ENCODE peak calls at places on chromosomes 7 and 10, in four cellular contexts. One of them, this sample, is unnamed.

GRCh38 chr7:35726654-35727053 is 31.7 kb upstream of the HERPUD2 start:
- DNase-seq in prostate gland: no peak
- DNase-seq in kidney epithelial cell: no peak
- DNase-seq in sigmoid colon: no peak
- DNase-seq in this sample: peak; percentile 48

GRCh38 chr7:155454183-155455112 is 3.5 kb upstream of the EN2 start:
- DNase-seq in prostate gland: no peak
- DNase-seq in kidney epithelial cell: no peak
- DNase-seq in sigmoid colon: no peak
- DNase-seq in this sample: no peak

GRCh38 chr10:119330342-119330741 is 123.0 kb downstream of the GRK5 start:
- DNase-seq in prostate gland: no peak
- DNase-seq in kidney epithelial cell: no peak
- DNase-seq in sigmoid colon: no peak
- DNase-seq in this sample: no peak

GRCh38 chr10:50431118-50431517 is 179.8 kb upstream of the ASAH2 start:
- DNase-seq in prostate gland: no peak
- DNase-seq in kidney epithelial cell: no peak
- DNase-seq in sigmoid colon: no peak
- DNase-seq in this sample: no peak

GRCh38 chr7:76257973-76258372 is 44.5 kb upstream of the HSPB1 start:
- DNase-seq in prostate gland: no peak
- DNase-seq in kidney epithelial cell: no peak
- DNase-seq in sigmoid colon: no peak
- DNase-seq in this sample: peak; percentile 57

GRCh38 chr10:6580279-6581029 is 378 bp upstream of the PRKCQ start:
- DNase-seq in prostate gland: peak; percentile 49
- DNase-seq in kidney epithelial cell: no peak
- DNase-seq in sigmoid colon: peak; percentile 72
- DNase-seq in this sample: peak; percentile 72

GRCh38 chr7:17374654-17375053 is 76.2 kb downstream of the AHR start:
- DNase-seq in prostate gland: no peak
- DNase-seq in kidney epithelial cell: no peak
- DNase-seq in sigmoid colon: no peak
- DNase-seq in this sample: no peak

GRCh38 chr10:110901954-110902819 is 16.8 kb downstream of the BBIP1 start:
- DNase-seq in prostate gland: no peak
- DNase-seq in kidney epithelial cell: peak; percentile 31
- DNase-seq in sigmoid colon: peak; percentile 68
- DNase-seq in this sample: no peak

GRCh38 chr7:107890493-107890961 is 456 bp upstream of the DLD start:
- DNase-seq in prostate gland: no peak
- DNase-seq in kidney epithelial cell: no peak
- DNase-seq in sigmoid colon: no peak
- DNase-seq in this sample: peak; percentile 23

GRCh38 chr7:2120251-2120660 is 112.5 kb downstream of the MAD1L1 start:
- DNase-seq in prostate gland: no peak
- DNase-seq in kidney epithelial cell: no peak
- DNase-seq in sigmoid colon: no peak
- DNase-seq in this sample: no peak

GRCh38 chr7:69311489-69311888 is 286.8 kb upstream of the AUTS2 start:
- DNase-seq in prostate gland: no peak
- DNase-seq in kidney epithelial cell: no peak
- DNase-seq in sigmoid colon: no peak
- DNase-seq in this sample: no peak

GRCh38 chr10:56116684-56117083 is 244.4 kb downstream of the ZWINT start:
- DNase-seq in prostate gland: no peak
- DNase-seq in kidney epithelial cell: no peak
- DNase-seq in sigmoid colon: no peak
- DNase-seq in this sample: no peak

GRCh38 chr7:47804767-47805545 is 143.3 kb downstream of the PKD1L1 start:
- DNase-seq in prostate gland: no peak
- DNase-seq in kidney epithelial cell: no peak
- DNase-seq in sigmoid colon: no peak
- DNase-seq in this sample: no peak

GRCh38 chr10:11330383-11331020 is 280.9 kb downstream of the USP6NL start:
- DNase-seq in prostate gland: no peak
- DNase-seq in kidney epithelial cell: no peak
- DNase-seq in sigmoid colon: no peak
- DNase-seq in this sample: no peak

GRCh38 chr7:121032645-121033460 is 44.3 kb downstream of the CPED1 start:
- DNase-seq in prostate gland: no peak
- DNase-seq in kidney epithelial cell: no peak
- DNase-seq in sigmoid colon: no peak
- DNase-seq in this sample: no peak

GRCh38 chr10:125797999-125798662 is 22.5 kb upstream of the MMP21 start:
- DNase-seq in prostate gland: no peak
- DNase-seq in kidney epithelial cell: no peak
- DNase-seq in sigmoid colon: no peak
- DNase-seq in this sample: no peak

GRCh38 chr10:57507788-57508187 is 759.9 kb downstream of the IPMK start:
- DNase-seq in prostate gland: no peak
- DNase-seq in kidney epithelial cell: no peak
- DNase-seq in sigmoid colon: peak; percentile 52
- DNase-seq in this sample: no peak

GRCh38 chr10:58991842-58992241 is 184.6 kb upstream of the PHYHIPL start:
- DNase-seq in prostate gland: no peak
- DNase-seq in kidney epithelial cell: no peak
- DNase-seq in sigmoid colon: no peak
- DNase-seq in this sample: no peak

GRCh38 chr7:120834726-120835125 is 23.2 kb downstream of the TSPAN12 start:
- DNase-seq in prostate gland: no peak
- DNase-seq in kidney epithelial cell: no peak
- DNase-seq in sigmoid colon: no peak
- DNase-seq in this sample: no peak

GRCh38 chr10:96290368-96291133 is 13.7 kb upstream of the DNTT start:
- DNase-seq in prostate gland: no peak
- DNase-seq in kidney epithelial cell: no peak
- DNase-seq in sigmoid colon: no peak
- DNase-seq in this sample: no peak

GRCh38 chr10:77637474-77637985 is at the start of gene KCNMA1:
- DNase-seq in prostate gland: no peak
- DNase-seq in kidney epithelial cell: no peak
- DNase-seq in sigmoid colon: peak; percentile 83
- DNase-seq in this sample: peak; percentile 45

GRCh38 chr7:42981595-42981994 is 49.4 kb downstream of the MRPL32 start:
- DNase-seq in prostate gland: no peak
- DNase-seq in kidney epithelial cell: no peak
- DNase-seq in sigmoid colon: no peak
- DNase-seq in this sample: no peak

GRCh38 chr7:23597908-23598224 is 684 bp downstream of the CCDC126 start:
- DNase-seq in prostate gland: no peak
- DNase-seq in kidney epithelial cell: no peak
- DNase-seq in sigmoid colon: no peak
- DNase-seq in this sample: no peak

GRCh38 chr10:98646998-98647917 is 200.5 kb upstream of the HPS1 start:
- DNase-seq in prostate gland: no peak
- DNase-seq in kidney epithelial cell: no peak
- DNase-seq in sigmoid colon: no peak
- DNase-seq in this sample: no peak

GRCh38 chr7:48046458-48046857 is 11.1 kb downstream of the C7orf57 start:
- DNase-seq in prostate gland: no peak
- DNase-seq in kidney epithelial cell: no peak
- DNase-seq in sigmoid colon: no peak
- DNase-seq in this sample: no peak

GRCh38 chr7:155594961-155595366 is 48.6 kb upstream of the CNPY1 start:
- DNase-seq in prostate gland: no peak
- DNase-seq in kidney epithelial cell: no peak
- DNase-seq in sigmoid colon: no peak
- DNase-seq in this sample: no peak

GRCh38 chr10:71221586-71222202 is 9.3 kb downstream of the UNC5B start:
- DNase-seq in prostate gland: no peak
- DNase-seq in kidney epithelial cell: no peak
- DNase-seq in sigmoid colon: peak; percentile 9
- DNase-seq in this sample: no peak

GRCh38 chr10:133123050-133123745 is 35.5 kb downstream of the ADGRA1 start:
- DNase-seq in prostate gland: no peak
- DNase-seq in kidney epithelial cell: no peak
- DNase-seq in sigmoid colon: no peak
- DNase-seq in this sample: no peak
- H3K27me3 ChIP-seq in prostate gland: peaks cover 3% of the 10 kb centered on the region
- H3K27me3 ChIP-seq in kidney epithelial cell: peaks cover 2% of the 10 kb centered on the region
- H3K27me3 ChIP-seq in sigmoid colon: peaks cover 32% of the 10 kb centered on the region
- H3K27me3 ChIP-seq in this sample: peaks cover 5% of the 10 kb centered on the region

GRCh38 chr7:151215396-151215795 is 5.1 kb upstream of the H2BK1 start:
- DNase-seq in prostate gland: no peak
- DNase-seq in kidney epithelial cell: no peak
- DNase-seq in sigmoid colon: no peak
- DNase-seq in this sample: no peak
- H3K36me3 ChIP-seq in prostate gland: peaks cover 6% of the 10 kb centered on the region
- H3K36me3 ChIP-seq in kidney epithelial cell: peaks cover 3% of the 10 kb centered on the region
- H3K36me3 ChIP-seq in sigmoid colon: peaks cover 55% of the 10 kb centered on the region
- H3K36me3 ChIP-seq in this sample: peaks cover 74% of the 10 kb centered on the region

GRCh38 chr10:103696094-103696410 is 159.3 kb downstream of the SH3PXD2A start:
- DNase-seq in prostate gland: no peak
- DNase-seq in kidney epithelial cell: no peak
- DNase-seq in sigmoid colon: no peak
- DNase-seq in this sample: no peak
- H3K27me3 ChIP-seq in prostate gland: no peaks in the 10 kb centered on the region
- H3K27me3 ChIP-seq in kidney epithelial cell: peaks cover 5% of the 10 kb centered on the region
- H3K27me3 ChIP-seq in sigmoid colon: no peaks in the 10 kb centered on the region
- H3K27me3 ChIP-seq in this sample: no peaks in the 10 kb centered on the region

GRCh38 chr7:98199131-98199530 is 12.1 kb upstream of the BHLHA15 start:
- DNase-seq in prostate gland: no peak
- DNase-seq in kidney epithelial cell: no peak
- DNase-seq in sigmoid colon: no peak
- DNase-seq in this sample: no peak
- H3K36me3 ChIP-seq in prostate gland: no peaks in the 10 kb centered on the region
- H3K36me3 ChIP-seq in kidney epithelial cell: no peaks in the 10 kb centered on the region
- H3K36me3 ChIP-seq in sigmoid colon: peaks cover 5% of the 10 kb centered on the region
- H3K36me3 ChIP-seq in this sample: peaks cover 3% of the 10 kb centered on the region

GRCh38 chr10:26156019-26156418 is 60.6 kb upstream of the GAD2 start:
- DNase-seq in prostate gland: no peak
- DNase-seq in kidney epithelial cell: no peak
- DNase-seq in sigmoid colon: no peak
- DNase-seq in this sample: no peak
- H3K27me3 ChIP-seq in prostate gland: no peaks in the 10 kb centered on the region
- H3K27me3 ChIP-seq in kidney epithelial cell: no peaks in the 10 kb centered on the region
- H3K27me3 ChIP-seq in sigmoid colon: no peaks in the 10 kb centered on the region
- H3K27me3 ChIP-seq in this sample: no peaks in the 10 kb centered on the region

This sample was measured in BE2C.